ENCODE peak calls at places on chromosomes 1 and 21, in six cellular contexts. One of them, this sample, is unnamed.
A peak's percentile ranks its signal among the peaks of the same experiment; 100 is the strongest.

GRCh38 chr1:159932296-159933285 is 7.3 kb upstream of the TAGLN2 start:
- DNase-seq in nucleus accumbens: no peak
- DNase-seq in T-helper 1 cell: no peak
- DNase-seq in stimulated activated CD8-positive, alpha-beta memory T cell treated with anti-CD3 and anti-CD28 coated beads, Interleukin-7, amount 100 ng/mL, for 48 hours: no peak
- DNase-seq in uterus: no peak
- DNase-seq in stimulated activated CD4-positive, alpha-beta T cell treated with anti-CD3 and anti-CD28 coated beads, TNF-alpha, amount 100 ng/mL, for 1 hour: no peak
- DNase-seq in this sample: no peak

GRCh38 chr21:43331962-43332458 is 94.9 kb downstream of the SIK1 start:
- DNase-seq in nucleus accumbens: peak; percentile 87
- DNase-seq in T-helper 1 cell: no peak
- DNase-seq in stimulated activated CD8-positive, alpha-beta memory T cell treated with anti-CD3 and anti-CD28 coated beads, Interleukin-7, amount 100 ng/mL, for 48 hours: no peak
- DNase-seq in uterus: no peak
- DNase-seq in stimulated activated CD4-positive, alpha-beta T cell treated with anti-CD3 and anti-CD28 coated beads, TNF-alpha, amount 100 ng/mL, for 1 hour: no peak
- DNase-seq in this sample: no peak

GRCh38 chr1:195604287-195604686 is 1004.0 kb downstream of the KCNT2 start:
- DNase-seq in nucleus accumbens: no peak
- DNase-seq in T-helper 1 cell: no peak
- DNase-seq in stimulated activated CD8-positive, alpha-beta memory T cell treated with anti-CD3 and anti-CD28 coated beads, Interleukin-7, amount 100 ng/mL, for 48 hours: no peak
- DNase-seq in uterus: no peak
- DNase-seq in stimulated activated CD4-positive, alpha-beta T cell treated with anti-CD3 and anti-CD28 coated beads, TNF-alpha, amount 100 ng/mL, for 1 hour: no peak
- DNase-seq in this sample: no peak

GRCh38 chr1:205448540-205449253 is 7.1 kb downstream of the BLACAT1 start:
- DNase-seq in nucleus accumbens: no peak
- DNase-seq in T-helper 1 cell: no peak
- DNase-seq in stimulated activated CD8-positive, alpha-beta memory T cell treated with anti-CD3 and anti-CD28 coated beads, Interleukin-7, amount 100 ng/mL, for 48 hours: no peak
- DNase-seq in uterus: no peak
- DNase-seq in stimulated activated CD4-positive, alpha-beta T cell treated with anti-CD3 and anti-CD28 coated beads, TNF-alpha, amount 100 ng/mL, for 1 hour: no peak
- DNase-seq in this sample: no peak

GRCh38 chr1:51168266-51168845 is 66.3 kb downstream of the C1orf185 start:
- DNase-seq in nucleus accumbens: no peak
- DNase-seq in T-helper 1 cell: no peak
- DNase-seq in stimulated activated CD8-positive, alpha-beta memory T cell treated with anti-CD3 and anti-CD28 coated beads, Interleukin-7, amount 100 ng/mL, for 48 hours: no peak
- DNase-seq in uterus: no peak
- DNase-seq in stimulated activated CD4-positive, alpha-beta T cell treated with anti-CD3 and anti-CD28 coated beads, TNF-alpha, amount 100 ng/mL, for 1 hour: no peak
- DNase-seq in this sample: no peak

GRCh38 chr1:46400398-46400797 is 6.3 kb downstream of the FAAH start:
- DNase-seq in nucleus accumbens: no peak
- DNase-seq in T-helper 1 cell: no peak
- DNase-seq in stimulated activated CD8-positive, alpha-beta memory T cell treated with anti-CD3 and anti-CD28 coated beads, Interleukin-7, amount 100 ng/mL, for 48 hours: no peak
- DNase-seq in uterus: no peak
- DNase-seq in stimulated activated CD4-positive, alpha-beta T cell treated with anti-CD3 and anti-CD28 coated beads, TNF-alpha, amount 100 ng/mL, for 1 hour: no peak
- DNase-seq in this sample: peak; percentile 48

GRCh38 chr1:87973901-87974300 is 645.2 kb downstream of the LMO4 start:
- DNase-seq in nucleus accumbens: no peak
- DNase-seq in T-helper 1 cell: no peak
- DNase-seq in stimulated activated CD8-positive, alpha-beta memory T cell treated with anti-CD3 and anti-CD28 coated beads, Interleukin-7, amount 100 ng/mL, for 48 hours: no peak
- DNase-seq in uterus: no peak
- DNase-seq in stimulated activated CD4-positive, alpha-beta T cell treated with anti-CD3 and anti-CD28 coated beads, TNF-alpha, amount 100 ng/mL, for 1 hour: no peak
- DNase-seq in this sample: no peak

GRCh38 chr1:145918992-145919939 is 749 bp upstream of the PEX11B start:
- DNase-seq in nucleus accumbens: peak; percentile 13
- DNase-seq in T-helper 1 cell: no peak
- DNase-seq in stimulated activated CD8-positive, alpha-beta memory T cell treated with anti-CD3 and anti-CD28 coated beads, Interleukin-7, amount 100 ng/mL, for 48 hours: no peak
- DNase-seq in uterus: peak; percentile 68
- DNase-seq in stimulated activated CD4-positive, alpha-beta T cell treated with anti-CD3 and anti-CD28 coated beads, TNF-alpha, amount 100 ng/mL, for 1 hour: no peak
- DNase-seq in this sample: peak; percentile 85

GRCh38 chr1:17826165-17826488 is 71.0 kb downstream of the ACTL8 start:
- DNase-seq in nucleus accumbens: no peak
- DNase-seq in T-helper 1 cell: no peak
- DNase-seq in stimulated activated CD8-positive, alpha-beta memory T cell treated with anti-CD3 and anti-CD28 coated beads, Interleukin-7, amount 100 ng/mL, for 48 hours: no peak
- DNase-seq in uterus: peak; percentile 17
- DNase-seq in stimulated activated CD4-positive, alpha-beta T cell treated with anti-CD3 and anti-CD28 coated beads, TNF-alpha, amount 100 ng/mL, for 1 hour: no peak
- DNase-seq in this sample: no peak

GRCh38 chr1:23576338-23577055 is 17.2 kb upstream of the ID3 start:
- DNase-seq in nucleus accumbens: no peak
- DNase-seq in T-helper 1 cell: no peak
- DNase-seq in stimulated activated CD8-positive, alpha-beta memory T cell treated with anti-CD3 and anti-CD28 coated beads, Interleukin-7, amount 100 ng/mL, for 48 hours: no peak
- DNase-seq in uterus: no peak
- DNase-seq in stimulated activated CD4-positive, alpha-beta T cell treated with anti-CD3 and anti-CD28 coated beads, TNF-alpha, amount 100 ng/mL, for 1 hour: no peak
- DNase-seq in this sample: no peak

GRCh38 chr1:5297878-5298239 is 643.5 kb downstream of the AJAP1 start:
- DNase-seq in nucleus accumbens: peak; percentile 65
- DNase-seq in T-helper 1 cell: no peak
- DNase-seq in stimulated activated CD8-positive, alpha-beta memory T cell treated with anti-CD3 and anti-CD28 coated beads, Interleukin-7, amount 100 ng/mL, for 48 hours: no peak
- DNase-seq in uterus: no peak
- DNase-seq in stimulated activated CD4-positive, alpha-beta T cell treated with anti-CD3 and anti-CD28 coated beads, TNF-alpha, amount 100 ng/mL, for 1 hour: no peak
- DNase-seq in this sample: no peak

GRCh38 chr1:150873521-150873920 is 2.9 kb downstream of the ARNT start:
- DNase-seq in nucleus accumbens: no peak
- DNase-seq in T-helper 1 cell: no peak
- DNase-seq in stimulated activated CD8-positive, alpha-beta memory T cell treated with anti-CD3 and anti-CD28 coated beads, Interleukin-7, amount 100 ng/mL, for 48 hours: no peak
- DNase-seq in uterus: no peak
- DNase-seq in stimulated activated CD4-positive, alpha-beta T cell treated with anti-CD3 and anti-CD28 coated beads, TNF-alpha, amount 100 ng/mL, for 1 hour: no peak
- DNase-seq in this sample: no peak

GRCh38 chr1:236868625-236869467 is 73.8 kb downstream of the MTR start:
- DNase-seq in nucleus accumbens: no peak
- DNase-seq in T-helper 1 cell: peak; percentile 10
- DNase-seq in stimulated activated CD8-positive, alpha-beta memory T cell treated with anti-CD3 and anti-CD28 coated beads, Interleukin-7, amount 100 ng/mL, for 48 hours: no peak
- DNase-seq in uterus: no peak
- DNase-seq in stimulated activated CD4-positive, alpha-beta T cell treated with anti-CD3 and anti-CD28 coated beads, TNF-alpha, amount 100 ng/mL, for 1 hour: peak; percentile 5
- DNase-seq in this sample: no peak

GRCh38 chr1:99648107-99648506 is 2.2 kb downstream of the PALMD start:
- DNase-seq in nucleus accumbens: no peak
- DNase-seq in T-helper 1 cell: no peak
- DNase-seq in stimulated activated CD8-positive, alpha-beta memory T cell treated with anti-CD3 and anti-CD28 coated beads, Interleukin-7, amount 100 ng/mL, for 48 hours: no peak
- DNase-seq in uterus: no peak
- DNase-seq in stimulated activated CD4-positive, alpha-beta T cell treated with anti-CD3 and anti-CD28 coated beads, TNF-alpha, amount 100 ng/mL, for 1 hour: no peak
- DNase-seq in this sample: no peak

GRCh38 chr1:59214764-59215208 is 82.1 kb upstream of the FGGY start:
- DNase-seq in nucleus accumbens: no peak
- DNase-seq in T-helper 1 cell: no peak
- DNase-seq in stimulated activated CD8-positive, alpha-beta memory T cell treated with anti-CD3 and anti-CD28 coated beads, Interleukin-7, amount 100 ng/mL, for 48 hours: no peak
- DNase-seq in uterus: no peak
- DNase-seq in stimulated activated CD4-positive, alpha-beta T cell treated with anti-CD3 and anti-CD28 coated beads, TNF-alpha, amount 100 ng/mL, for 1 hour: no peak
- DNase-seq in this sample: no peak

GRCh38 chr1:154906621-154907081 is 29.9 kb downstream of the PMVK start:
- DNase-seq in nucleus accumbens: no peak
- DNase-seq in T-helper 1 cell: no peak
- DNase-seq in stimulated activated CD8-positive, alpha-beta memory T cell treated with anti-CD3 and anti-CD28 coated beads, Interleukin-7, amount 100 ng/mL, for 48 hours: no peak
- DNase-seq in uterus: no peak
- DNase-seq in stimulated activated CD4-positive, alpha-beta T cell treated with anti-CD3 and anti-CD28 coated beads, TNF-alpha, amount 100 ng/mL, for 1 hour: no peak
- DNase-seq in this sample: peak; percentile 21

This sample was measured in sigmoid colon.